ENCODE peak calls at places on chromosomes 3 and 15, in ten cellular contexts. E is MM.1S; N is ELF-1; V is stimulated activated CD4-positive, alpha-beta T cell treated with anti-CD3 and anti-CD28 coated beads, Interleukin-12 subunit alpha, Interleukin-12 subunit beta, amount 100 ng/mL, for 4 hours; S is hippocampal formation; J is posterior vena cava; R is GM20000; H is occipital lobe; W is astrocyte of the spinal cord; Z is stimulated activated CD8-positive, alpha-beta memory T cell treated with anti-CD3 and anti-CD28 coated beads, Interleukin-15, amount 100 ng/mL, for 48 hours. B is an unnamed sample.
A peak's percentile ranks its signal among the peaks of the same experiment; 100 is the strongest.

GRCh38 chr15:40498418-40498817 is 27.6 kb downstream of the CHST14 start:
- DNase-seq in E (no peak), N (no peak), V (no peak), S (no peak), J (no peak), R (no peak), H (no peak), W (peak; percentile 71), Z (no peak), B (no peak)

GRCh38 chr15:73851679-73852078 is 21.7 kb upstream of the TBC1D21 start:
- DNase-seq in E (peak; percentile 78), N (peak; percentile 46), V (peak; percentile 34), S (no peak), J (no peak), R (peak; percentile 52), H (no peak), W (peak; percentile 65), Z (peak; percentile 4), B (no peak)

GRCh38 chr15:36498401-36498800 is 81.0 kb upstream of the CDIN1 start:
- DNase-seq in E (no peak), N (no peak), V (no peak), S (no peak), J (no peak), R (no peak), H (no peak), W (no peak), Z (no peak), B (no peak)

GRCh38 chr3:179069762-179070390 is 1.7 kb downstream of the ZMAT3 start:
- DNase-seq in E (peak; percentile 4), N (no peak), V (no peak), S (no peak), J (no peak), R (no peak), H (no peak), W (peak; percentile 58), Z (no peak), B (no peak)

GRCh38 chr3:196012481-196012880 is 69.4 kb downstream of the TFRC start:
- DNase-seq in E (no peak), N (no peak), V (no peak), S (no peak), J (no peak), R (no peak), H (no peak), W (no peak), Z (no peak), B (no peak)

GRCh38 chr3:131922356-131922755 is 112.5 kb downstream of the CPNE4 start:
- DNase-seq in E (no peak), N (no peak), V (no peak), S (no peak), J (no peak), R (no peak), H (no peak), W (no peak), Z (no peak), B (no peak)

GRCh38 chr3:23356169-23356568 is 153.0 kb downstream of the UBE2E2 start:
- DNase-seq in E (no peak), N (no peak), V (no peak), S (no peak), J (no peak), R (no peak), H (no peak), W (no peak), Z (no peak), B (no peak)

GRCh38 chr15:100781061-100781960 is 98.3 kb upstream of the ALDH1A3 start:
- DNase-seq in E (no peak), N (no peak), V (no peak), S (no peak), J (peak; percentile 47), R (no peak), H (no peak), W (no peak), Z (no peak), B (no peak)

GRCh38 chr3:14784087-14784596 is 34.6 kb upstream of the FGD5 start:
- DNase-seq in E (no peak), N (peak; percentile 42), V (no peak), S (no peak), J (peak; percentile 56), R (no peak), H (no peak), W (no peak), Z (no peak), B (no peak)

GRCh38 chr3:141876891-141877561 is 583 bp downstream of the ATP1B3 start:
- DNase-seq in E (peak; percentile 46), N (peak; percentile 43), V (peak; percentile 65), S (peak; percentile 24), J (peak; percentile 82), R (peak; percentile 67), H (peak; percentile 59), W (peak; percentile 52), Z (peak; percentile 63), B (peak; percentile 75)

GRCh38 chr3:64863811-64864210 is 176.0 kb upstream of the ADAMTS9 start:
- DNase-seq in E (no peak), N (no peak), V (no peak), S (no peak), J (no peak), R (no peak), H (no peak), W (no peak), Z (no peak), B (no peak)

GRCh38 chr3:49689046-49689886 is at the start of the genes MST1 and RNF123:
- DNase-seq in E (peak; percentile 91), N (peak; percentile 95), V (peak; percentile 92), S (no peak), J (peak; percentile 97), R (peak; percentile 93), H (no peak), W (peak; percentile 87), Z (peak; percentile 89), B (peak; percentile 67)

GRCh38 chr3:111715911-111716523 is 120.9 kb upstream of the ZBED2 start:
- DNase-seq in E (peak; percentile 30), N (peak; percentile 13), V (peak; percentile 24), S (no peak), J (no peak), R (no peak), H (no peak), W (peak; percentile 48), Z (no peak), B (no peak)

GRCh38 chr3:131630117-131630516 is 127.3 kb upstream of the MRPL3 start:
- DNase-seq in E (no peak), N (no peak), V (no peak), S (no peak), J (no peak), R (peak; percentile 51), H (no peak), W (peak; percentile 7), Z (no peak), B (no peak)

GRCh38 chr3:133995264-133995663 is 34.5 kb downstream of the SLCO2A1 start:
- DNase-seq in E (no peak), N (no peak), V (no peak), S (no peak), J (no peak), R (no peak), H (no peak), W (no peak), Z (no peak), B (peak; percentile 3)

B was measured in dorsolateral prefrontal cortex.